ENCODE peak calls at places on chromosome 11, in four cellular contexts. One of them, this sample, is unnamed.
A peak's percentile ranks its signal among the peaks of the same experiment; 100 is the strongest.

GRCh38 chr11:1921576-1922141 is 2.2 kb downstream of the TNNT3 start:
- DNase-seq in testis: peak; percentile 45
- DNase-seq in astrocyte: no peak
- DNase-seq in GM13976: peak; percentile 38
- DNase-seq in this sample: no peak

GRCh38 chr11:8631395-8632110 is 37.5 kb upstream of the STK33 start:
- DNase-seq in astrocyte: peak; percentile 79
- DNase-seq in GM13976: no peak
- DNase-seq in testis: peak; percentile 57
- DNase-seq in this sample: peak; percentile 40

GRCh38 chr11:114478768-114479167 is 39.5 kb downstream of the REXO2 start:
- DNase-seq in testis: no peak
- DNase-seq in astrocyte: no peak
- DNase-seq in GM13976: no peak
- DNase-seq in this sample: peak; percentile 37

GRCh38 chr11:106447631-106448191 is 370.2 kb downstream of the AASDHPPT start:
- DNase-seq in GM13976: no peak
- DNase-seq in testis: peak; percentile 55
- DNase-seq in astrocyte: no peak
- DNase-seq in this sample: no peak

GRCh38 chr11:1920128-1920908 is 815 bp downstream of the TNNT3 start:
- DNase-seq in astrocyte: no peak
- DNase-seq in GM13976: no peak
- DNase-seq in testis: no peak
- DNase-seq in this sample: no peak

GRCh38 chr11:112961751-112962747 is 829 bp downstream of the NCAM1 start:
- DNase-seq in astrocyte: no peak
- DNase-seq in GM13976: peak; percentile 29
- DNase-seq in testis: peak; percentile 29
- DNase-seq in this sample: no peak

GRCh38 chr11:94876645-94877445 is 96.5 kb downstream of the CWC15 start:
- DNase-seq in testis: peak; percentile 50
- DNase-seq in GM13976: peak; percentile 81
- DNase-seq in astrocyte: peak; percentile 96
- DNase-seq in this sample: no peak

GRCh38 chr11:19910931-19911330 is 198.3 kb downstream of the NAV2 start:
- DNase-seq in GM13976: no peak
- DNase-seq in testis: no peak
- DNase-seq in astrocyte: no peak
- DNase-seq in this sample: peak; percentile 66

GRCh38 chr11:38384568-38384967 is 1786.5 kb upstream of the RAG2 start:
- DNase-seq in GM13976: no peak
- DNase-seq in testis: no peak
- DNase-seq in astrocyte: peak; percentile 65
- DNase-seq in this sample: peak; percentile 0

GRCh38 chr11:72951193-72951592 is 137.0 kb downstream of the ATG16L2 start:
- DNase-seq in testis: no peak
- DNase-seq in astrocyte: no peak
- DNase-seq in GM13976: no peak
- DNase-seq in this sample: peak; percentile 18

GRCh38 chr11:1946812-1947480 is at the start of gene MRPL23:
- DNase-seq in GM13976: no peak
- DNase-seq in testis: no peak
- DNase-seq in astrocyte: no peak
- DNase-seq in this sample: no peak

GRCh38 chr11:65506770-65507485 is 8.1 kb downstream of the MALAT1 start:
- DNase-seq in astrocyte: peak; percentile 61
- DNase-seq in GM13976: no peak
- DNase-seq in testis: no peak
- DNase-seq in this sample: peak; percentile 82

GRCh38 chr11:10990160-10990559 is 132.3 kb upstream of the ZBED5 start:
- DNase-seq in GM13976: no peak
- DNase-seq in astrocyte: no peak
- DNase-seq in testis: no peak
- DNase-seq in this sample: no peak

GRCh38 chr11:57459112-57460016 is 964 bp upstream of the RTN4RL2 start:
- DNase-seq in testis: no peak
- DNase-seq in GM13976: peak; percentile 52
- DNase-seq in astrocyte: no peak
- DNase-seq in this sample: no peak

GRCh38 chr11:121099885-121100284 is 1.2 kb upstream of the TECTA start:
- DNase-seq in astrocyte: peak; percentile 35
- DNase-seq in testis: no peak
- DNase-seq in GM13976: no peak
- DNase-seq in this sample: no peak

GRCh38 chr11:72972541-72973128 is 158.4 kb downstream of the ATG16L2 start:
- DNase-seq in astrocyte: peak; percentile 39
- DNase-seq in testis: no peak
- DNase-seq in GM13976: no peak
- DNase-seq in this sample: no peak

GRCh38 chr11:116600930-116601329 is 171.9 kb downstream of the BUD13 start:
- DNase-seq in astrocyte: no peak
- DNase-seq in testis: no peak
- DNase-seq in GM13976: no peak
- DNase-seq in this sample: no peak

GRCh38 chr11:75195164-75195962 is 44.5 kb downstream of the SLCO2B1 start:
- DNase-seq in GM13976: no peak
- DNase-seq in testis: peak; percentile 79
- DNase-seq in astrocyte: no peak
- DNase-seq in this sample: no peak

DNA sequence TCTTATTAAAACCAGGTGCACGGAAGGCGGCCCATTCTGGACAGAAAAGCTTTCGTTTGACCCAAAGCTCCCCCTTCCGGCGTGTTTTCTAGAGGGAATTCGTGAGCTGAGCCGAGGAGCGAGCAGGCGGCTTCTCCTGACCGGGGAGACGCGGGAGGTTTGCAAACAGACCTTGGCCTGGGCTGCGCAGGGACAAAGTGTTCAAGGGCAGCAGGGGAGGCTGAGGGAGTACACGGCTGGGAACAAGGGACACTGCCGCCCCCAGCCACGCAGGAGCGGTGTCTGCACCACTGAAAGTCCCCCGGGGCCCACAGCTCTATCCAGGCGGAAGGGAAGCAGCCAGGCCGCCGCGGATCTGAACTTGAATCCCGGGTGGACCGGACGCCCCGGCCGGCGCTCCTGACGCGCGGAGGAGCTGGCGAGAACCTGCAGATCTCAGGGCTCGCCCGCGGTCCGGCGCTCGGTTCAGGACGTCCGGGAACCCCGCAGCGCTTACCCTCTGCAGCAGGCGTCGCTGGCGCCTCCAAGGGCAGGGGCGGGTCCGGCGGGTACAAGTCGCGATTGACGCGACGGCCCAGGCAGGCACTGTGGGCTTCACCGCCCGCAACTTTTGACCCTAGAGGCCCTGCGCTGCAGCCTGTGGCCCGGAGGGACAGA is 101.9 kb downstream of the WT1 start:
- DNase-seq in astrocyte: peak; percentile 48
- DNase-seq in testis: peak; percentile 91
- DNase-seq in GM13976: peak; percentile 63
- DNase-seq in this sample: no peak
- TF ChIP-seq CTCF in astrocyte: peak; percentile 19
- TF ChIP-seq CTCF in testis: no peak
- TF ChIP-seq CTCF in GM13976: peak; percentile 29
- TF ChIP-seq CTCF in this sample: no peak

DNA sequence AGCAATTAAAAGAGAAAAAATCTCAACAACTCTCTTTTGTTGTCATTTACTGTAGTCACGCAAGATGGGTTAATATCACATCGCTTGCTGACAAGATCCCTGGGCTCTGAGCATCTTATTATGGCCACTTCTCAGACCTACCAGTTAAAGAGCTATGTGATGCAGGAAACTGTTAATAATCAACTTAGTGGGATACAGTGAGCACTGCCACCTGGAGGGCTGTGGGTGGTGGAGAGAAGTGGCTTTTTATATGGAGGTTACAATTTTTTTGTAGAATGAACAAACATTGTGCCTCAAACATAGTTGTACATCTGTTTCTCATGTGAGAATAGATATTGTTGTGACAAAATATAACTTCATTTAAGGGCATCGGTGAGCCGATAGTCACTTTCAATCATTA is 181.0 kb downstream of the TENM4 start:
- DNase-seq in testis: no peak
- DNase-seq in GM13976: no peak
- DNase-seq in astrocyte: no peak
- DNase-seq in this sample: no peak
- TF ChIP-seq CTCF in testis: no peak
- TF ChIP-seq CTCF in GM13976: no peak
- TF ChIP-seq CTCF in astrocyte: peak; percentile 24
- TF ChIP-seq CTCF in this sample: peak; percentile 31

DNA sequence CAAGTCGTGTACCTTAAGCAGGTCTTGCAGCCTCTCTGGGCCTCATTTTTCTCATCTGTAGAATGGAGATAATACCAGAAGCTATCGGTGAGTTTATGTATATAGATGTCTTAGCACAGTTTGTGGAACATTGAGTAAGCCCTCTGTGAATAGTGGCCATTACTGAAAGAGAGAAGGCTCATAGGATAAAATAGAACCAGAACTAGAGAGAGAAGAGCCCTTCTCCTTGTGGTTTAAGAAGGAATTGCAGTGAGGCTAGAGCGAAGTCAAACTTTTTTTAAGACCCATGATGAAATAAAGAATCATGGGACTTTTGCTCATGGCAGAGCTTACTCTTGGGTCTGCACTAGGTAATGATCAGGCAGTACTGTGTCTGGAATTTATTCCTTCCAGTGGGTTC is 137.1 kb downstream of the TRIM44 start:
- DNase-seq in astrocyte: no peak
- DNase-seq in testis: no peak
- DNase-seq in GM13976: no peak
- DNase-seq in this sample: no peak
- TF ChIP-seq CTCF in astrocyte: no peak
- TF ChIP-seq CTCF in testis: no peak
- TF ChIP-seq CTCF in GM13976: no peak
- TF ChIP-seq CTCF in this sample: no peak

GRCh38 chr11:86204356-86204755 is 40.2 kb upstream of the EED start:
- DNase-seq in astrocyte: no peak
- DNase-seq in testis: no peak
- DNase-seq in GM13976: no peak
- DNase-seq in this sample: no peak

GRCh38 chr11:86208572-86208971 is 36.0 kb upstream of the EED start:
- DNase-seq in testis: no peak
- DNase-seq in astrocyte: no peak
- DNase-seq in GM13976: no peak
- DNase-seq in this sample: no peak

GRCh38 chr11:86207413-86207812 is 37.1 kb upstream of the EED start:
- DNase-seq in testis: no peak
- DNase-seq in GM13976: no peak
- DNase-seq in astrocyte: no peak
- DNase-seq in this sample: no peak

GRCh38 chr11:86206296-86206695 is 38.3 kb upstream of the EED start:
- DNase-seq in astrocyte: no peak
- DNase-seq in testis: no peak
- DNase-seq in GM13976: no peak
- DNase-seq in this sample: no peak

GRCh38 chr11:86205415-86206268 is 38.9 kb upstream of the EED start:
- DNase-seq in GM13976: no peak
- DNase-seq in testis: no peak
- DNase-seq in astrocyte: no peak
- DNase-seq in this sample: peak; percentile 28
- TF ChIP-seq CTCF in GM13976: no peak
- TF ChIP-seq CTCF in testis: no peak
- TF ChIP-seq CTCF in astrocyte: no peak
- TF ChIP-seq CTCF in this sample: peak; percentile 59

GRCh38 chr11:46133119-46133518 is 11.9 kb upstream of the PHF21A start:
- DNase-seq in GM13976: no peak
- DNase-seq in astrocyte: no peak
- DNase-seq in testis: no peak
- DNase-seq in this sample: no peak
- TF ChIP-seq CTCF in GM13976: no peak
- TF ChIP-seq CTCF in astrocyte: no peak
- TF ChIP-seq CTCF in testis: no peak
- TF ChIP-seq CTCF in this sample: no peak

GRCh38 chr11:47443028-47443700 is 5.8 kb downstream of the RAPSN start:
- DNase-seq in GM13976: no peak
- DNase-seq in astrocyte: no peak
- DNase-seq in testis: no peak
- DNase-seq in this sample: no peak
- TF ChIP-seq CTCF in GM13976: no peak
- TF ChIP-seq CTCF in astrocyte: peak; percentile 7
- TF ChIP-seq CTCF in testis: no peak
- TF ChIP-seq CTCF in this sample: no peak

GRCh38 chr11:32188785-32189184 is 97.9 kb downstream of the RCN1 start:
- DNase-seq in GM13976: no peak
- DNase-seq in astrocyte: no peak
- DNase-seq in testis: no peak
- DNase-seq in this sample: no peak
- TF ChIP-seq CTCF in GM13976: no peak
- TF ChIP-seq CTCF in astrocyte: no peak
- TF ChIP-seq CTCF in testis: no peak
- TF ChIP-seq CTCF in this sample: peak; percentile 22